ENCODE peak calls at places on chromosomes 6 and 20, in eight cellular contexts. K, U, A, D, P, F, O and T are unnamed samples.

GRCh38 chr6:35919085-35919826 is 1.6 kb downstream of the SRPK1 start:
- DNase-seq in F (peak; percentile 38), U (no peak), P (peak; percentile 91), O (peak; percentile 63), A (no peak), K (no peak), D (no peak), T (no peak)

GRCh38 chr6:139595183-139595582 is 220.7 kb upstream of the CITED2 start:
- DNase-seq in P (peak; percentile 55), K (no peak), D (no peak), U (no peak), A (no peak), O (no peak), F (no peak), T (no peak)

GRCh38 chr6:143767433-143767832 is 75.7 kb upstream of the LTV1 start:
- DNase-seq in O (no peak), A (no peak), U (no peak), D (no peak), F (no peak), K (no peak), P (no peak), T (no peak)

GRCh38 chr20:14142171-14142570 is 146.9 kb downstream of the MACROD2 start:
- DNase-seq in U (peak; percentile 15), O (peak; percentile 75), K (peak; percentile 32), A (peak; percentile 70), D (no peak), F (peak; percentile 0), P (peak; percentile 50), T (no peak)

GRCh38 chr6:20325641-20326421 is 75.8 kb upstream of the E2F3 start:
- DNase-seq in U (no peak), A (no peak), F (no peak), D (no peak), K (no peak), P (no peak), O (no peak), T (no peak)

GRCh38 chr20:5741089-5741488 is 9.1 kb upstream of the SHLD1 start:
- DNase-seq in A (no peak), P (no peak), O (no peak), K (no peak), F (no peak), D (no peak), U (no peak), T (no peak)

GRCh38 chr6:79525272-79526100 is 11.7 kb downstream of the LCA5 start:
- DNase-seq in K (no peak), F (no peak), U (no peak), O (peak; percentile 68), A (peak; percentile 75), P (peak; percentile 85), D (no peak), T (no peak)

GRCh38 chr6:134198093-134198492 is 119.8 kb downstream of the SGK1 start:
- DNase-seq in D (no peak), P (peak; percentile 74), O (peak; percentile 88), K (no peak), A (no peak), U (no peak), F (no peak), T (no peak)

GRCh38 chr6:3423439-3424184 is 33.2 kb downstream of the SLC22A23 start:
- DNase-seq in A (no peak), P (no peak), O (no peak), D (no peak), U (no peak), K (no peak), F (no peak), T (no peak)

GRCh38 chr6:5518936-5519491 is 257.7 kb downstream of the FARS2 start:
- DNase-seq in O (no peak), A (no peak), K (no peak), P (no peak), U (no peak), F (no peak), D (no peak), T (no peak)

GRCh38 chr6:134813146-134813545 is 136.8 kb downstream of the ALDH8A1 start:
- DNase-seq in D (no peak), P (peak; percentile 44), U (no peak), F (no peak), O (peak; percentile 8), A (no peak), K (no peak), T (peak; percentile 29)

GRCh38 chr6:143276436-143276835 is 174.1 kb downstream of the ADAT2 start:
- DNase-seq in K (no peak), P (no peak), F (no peak), U (no peak), A (no peak), D (no peak), O (no peak), T (no peak)

GRCh38 chr6:39669117-39669690 is 56.0 kb downstream of the KIF6 start:
- DNase-seq in U (no peak), O (no peak), D (no peak), A (no peak), K (no peak), P (no peak), F (no peak), T (no peak)

GRCh38 chr6:139539852-139540251 is 165.4 kb upstream of the CITED2 start:
- DNase-seq in O (peak; percentile 85), D (peak; percentile 50), P (peak; percentile 74), F (no peak), K (peak; percentile 65), A (peak; percentile 95), U (peak; percentile 42), T (peak; percentile 93)

GRCh38 chr6:168355716-168356522 is 36.3 kb upstream of the DACT2 start:
- DNase-seq in D (no peak), O (no peak), P (no peak), A (peak; percentile 19), F (no peak), K (peak; percentile 46), U (no peak), T (no peak)

GRCh38 chr6:132251711-132252110 is 149.6 kb downstream of the MOXD1 start:
- DNase-seq in O (no peak), D (no peak), U (no peak), F (no peak), K (no peak), P (no peak), A (no peak), T (no peak)

GRCh38 chr6:132246632-132247270 is 154.5 kb downstream of the MOXD1 start:
- DNase-seq in U (no peak), K (no peak), P (peak; percentile 12), A (no peak), F (no peak), O (no peak), D (no peak), T (no peak)

GRCh38 chr6:132252113-132252512 is 149.2 kb downstream of the MOXD1 start:
- DNase-seq in U (peak; percentile 75), K (no peak), O (no peak), F (peak; percentile 51), A (no peak), D (no peak), P (no peak), T (no peak)

GRCh38 chr6:132244744-132245143 is 156.5 kb downstream of the MOXD1 start:
- DNase-seq in P (peak; percentile 6), U (no peak), D (no peak), F (no peak), O (no peak), K (no peak), A (no peak), T (no peak)

GRCh38 chr6:132247381-132248159 is 153.7 kb downstream of the MOXD1 start:
- DNase-seq in D (no peak), P (peak; percentile 27), F (no peak), K (no peak), O (no peak), U (no peak), A (no peak), T (no peak)
- TF ChIP-seq CTCF in D (peak; percentile 20), P (no peak), F (no peak), K (no peak), O (peak; percentile 11), U (no peak), A (peak; percentile 20), T (peak; percentile 15)

GRCh38 chr6:11231108-11231463 is 1.4 kb downstream of the NEDD9 start:
- DNase-seq in U (no peak), D (no peak), O (no peak), K (no peak), F (no peak), A (no peak), P (no peak), T (no peak)

GRCh38 chr6:11229267-11230043 is 3.0 kb downstream of the NEDD9 start:
- DNase-seq in U (peak; percentile 55), K (no peak), O (peak; percentile 93), D (no peak), P (peak; percentile 94), A (no peak), F (no peak), T (no peak)

GRCh38 chr6:11231564-11232176 is 798 bp downstream of the NEDD9 start:
- DNase-seq in F (no peak), O (peak; percentile 61), D (no peak), A (no peak), P (no peak), U (no peak), K (no peak), T (no peak)

GRCh38 chr6:11232177-11232967 is at the start of gene NEDD9:
- DNase-seq in U (peak; percentile 96), P (peak; percentile 90), K (peak; percentile 97), F (peak; percentile 90), A (peak; percentile 98), O (peak; percentile 96), D (peak; percentile 90), T (peak; percentile 83)

GRCh38 chr6:11230158-11231107 is 2.0 kb downstream of the NEDD9 start:
- DNase-seq in D (no peak), F (no peak), K (no peak), A (no peak), O (no peak), P (no peak), U (no peak), T (no peak)
- H3K4me3 ChIP-seq in D (peak overlapping the region; percentile 93), F (no peak overlapping the region), K (peak overlapping the region; percentile 67), A (peak overlapping the region; percentile 96), O (peak overlapping the region; percentile 97), P (peak overlapping the region; percentile 81), U (peak overlapping the region; percentile 9), T (peak overlapping the region; percentile 71)

GRCh38 chr6:43800746-43801488 is 30.9 kb downstream of the VEGFA start:
- DNase-seq in O (no peak), P (no peak), F (no peak), D (no peak), K (no peak), U (no peak), A (no peak), T (no peak)
- TF ChIP-seq CTCF in O (no peak), P (no peak), F (peak; percentile 31), D (no peak), K (no peak), U (no peak), A (peak; percentile 50), T (peak; percentile 12)

DNA sequence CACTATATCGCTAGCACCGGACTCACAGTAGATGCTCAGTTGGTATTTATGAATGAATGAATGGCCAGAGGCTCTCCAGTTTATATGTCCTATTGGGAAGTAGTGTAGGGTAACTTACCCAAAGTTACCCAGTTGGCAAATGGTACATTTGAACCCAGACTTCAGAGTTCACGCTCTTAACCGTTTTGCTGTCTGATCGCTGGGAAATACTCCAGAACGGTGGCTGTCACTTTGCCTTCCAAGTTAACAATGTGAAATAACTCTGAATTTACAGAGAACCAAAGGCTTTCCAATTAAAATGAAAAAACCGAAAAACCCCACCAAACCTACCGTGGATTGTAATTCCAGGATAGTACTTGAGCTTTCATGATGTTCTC is 1.6 kb downstream of the VAPB start:
- DNase-seq in D (no peak), P (no peak), F (no peak), K (no peak), O (no peak), U (no peak), A (no peak), T (no peak)
- H3K4me3 ChIP-seq in D (no peak overlapping the region), P (peak overlapping the region; percentile 61), F (peak overlapping the region; percentile 73), K (no peak overlapping the region), O (peak overlapping the region; percentile 83), U (no peak overlapping the region), A (no peak overlapping the region), T (no peak overlapping the region)